ENCODE peak calls at places on chromosomes 5 and 9, in five cellular contexts. X is H1, Y is IMR-90, O is GM12864, D is osteocyte. N is an unnamed sample.

GRCh38 chr9:131831380-131832165 is 91.7 kb upstream of the RAPGEF1 start:
- DNase-seq in X (no peak), Y (no peak), O (no peak), D (no peak), N (no peak)

GRCh38 chr9:82511626-82512025 is 523.1 kb downstream of the SPATA31D1 start:
- DNase-seq in X (no peak), Y (no peak), O (no peak), D (no peak), N (no peak)

GRCh38 chr9:91951944-91952520 is 2.0 kb upstream of the ROR2 start:
- DNase-seq in X (no peak), Y (peak; percentile 41), O (no peak), D (peak; percentile 8), N (no peak)

GRCh38 chr9:37408933-37409710 is 13.4 kb upstream of the GRHPR start:
- DNase-seq in X (no peak), Y (no peak), O (peak; percentile 100), D (no peak), N (peak; percentile 84)

GRCh38 chr5:153456993-153457392 is 33.5 kb upstream of the GRIA1 start:
- DNase-seq in X (no peak), Y (no peak), O (no peak), D (no peak), N (no peak)

GRCh38 chr9:108720191-108720642 is 135.6 kb downstream of the ACTL7B start:
- DNase-seq in X (no peak), Y (no peak), O (no peak), D (no peak), N (no peak)

GRCh38 chr5:94304146-94304545 is 314.3 kb downstream of the KIAA0825 start:
- DNase-seq in X (no peak), Y (no peak), O (no peak), D (no peak), N (no peak)

GRCh38 chr9:91783876-91784672 is 166.0 kb downstream of the ROR2 start:
- DNase-seq in X (no peak), Y (no peak), O (no peak), D (peak; percentile 74), N (no peak)

GRCh38 chr5:139177809-139178581 is 20.2 kb downstream of the SIL1 start:
- DNase-seq in X (no peak), Y (peak; percentile 18), O (no peak), D (no peak), N (no peak)

GRCh38 chr9:13755551-13755950 is 476.1 kb upstream of the MPDZ start:
- DNase-seq in X (no peak), Y (no peak), O (no peak), D (no peak), N (no peak)

GRCh38 chr9:13750061-13750460 is 470.6 kb upstream of the MPDZ start:
- DNase-seq in X (no peak), Y (peak; percentile 94), O (no peak), D (no peak), N (no peak)

GRCh38 chr9:13750639-13751038 is 471.1 kb upstream of the MPDZ start:
- DNase-seq in X (no peak), Y (no peak), O (no peak), D (no peak), N (no peak)
- TF ChIP-seq CTCF in X (no peak), Y (no peak), O (no peak), D (no peak), N (no peak)

GRCh38 chr5:2015116-2015848 is 132.6 kb upstream of the IRX4 start:
- DNase-seq in X (no peak), Y (no peak), O (no peak), D (no peak), N (no peak)

GRCh38 chr5:2015961-2016360 is 133.2 kb upstream of the IRX4 start:
- DNase-seq in X (no peak), Y (no peak), O (no peak), D (peak; percentile 60), N (no peak)

GRCh38 chr5:2019716-2020115 is 137.0 kb upstream of the IRX4 start:
- DNase-seq in X (no peak), Y (no peak), O (no peak), D (peak; percentile 60), N (no peak)

GRCh38 chr5:2018390-2018724 is 135.6 kb upstream of the IRX4 start:
- DNase-seq in X (no peak), Y (no peak), O (no peak), D (peak; percentile 30), N (no peak)

DNA sequence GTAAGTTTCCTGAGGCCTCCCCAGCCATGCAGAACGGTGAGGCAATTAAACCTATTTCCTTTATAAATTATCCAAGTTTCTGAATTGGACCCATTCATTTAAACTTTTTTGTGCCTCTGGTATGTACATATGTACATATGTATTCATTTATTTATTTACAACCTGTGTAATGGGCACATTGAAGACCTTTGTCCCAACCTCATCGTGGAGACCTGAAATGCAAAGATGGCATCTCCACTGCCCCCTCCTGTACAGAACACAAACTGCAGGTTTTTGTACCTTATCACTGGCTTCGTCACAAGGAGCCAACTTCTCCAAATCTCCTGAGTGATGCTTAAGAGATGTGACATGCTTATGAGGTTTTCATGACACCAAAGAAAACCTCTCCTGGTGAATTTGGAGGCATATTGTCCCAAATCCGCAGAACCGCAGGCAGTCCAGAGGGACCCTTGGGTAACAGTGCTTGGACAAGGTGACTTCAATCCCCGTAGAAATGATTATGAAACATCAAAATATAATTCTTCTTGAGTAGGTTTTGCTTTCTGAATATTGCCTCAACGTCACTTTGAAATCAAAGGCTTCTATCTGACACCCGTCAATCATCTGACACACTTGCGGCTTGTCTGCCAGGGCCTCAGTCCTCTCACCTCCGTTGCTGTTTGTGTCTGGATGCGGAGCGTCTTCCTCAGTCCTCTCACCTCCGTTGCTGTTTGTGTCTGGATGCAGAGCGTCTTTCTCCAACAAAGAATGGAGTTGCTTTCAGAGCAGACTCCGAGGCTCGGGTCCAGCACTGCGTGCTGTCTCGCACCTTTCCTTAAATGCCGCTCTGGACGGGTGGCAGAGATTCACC is 135.0 kb upstream of the IRX4 start:
- DNase-seq in X (peak; percentile 21), Y (peak; percentile 10), O (no peak), D (peak; percentile 57), N (peak; percentile 63)
- TF ChIP-seq CTCF in X (peak; percentile 82), Y (peak; percentile 37), O (peak; percentile 74), D (peak; percentile 33), N (peak; percentile 64)

DNA sequence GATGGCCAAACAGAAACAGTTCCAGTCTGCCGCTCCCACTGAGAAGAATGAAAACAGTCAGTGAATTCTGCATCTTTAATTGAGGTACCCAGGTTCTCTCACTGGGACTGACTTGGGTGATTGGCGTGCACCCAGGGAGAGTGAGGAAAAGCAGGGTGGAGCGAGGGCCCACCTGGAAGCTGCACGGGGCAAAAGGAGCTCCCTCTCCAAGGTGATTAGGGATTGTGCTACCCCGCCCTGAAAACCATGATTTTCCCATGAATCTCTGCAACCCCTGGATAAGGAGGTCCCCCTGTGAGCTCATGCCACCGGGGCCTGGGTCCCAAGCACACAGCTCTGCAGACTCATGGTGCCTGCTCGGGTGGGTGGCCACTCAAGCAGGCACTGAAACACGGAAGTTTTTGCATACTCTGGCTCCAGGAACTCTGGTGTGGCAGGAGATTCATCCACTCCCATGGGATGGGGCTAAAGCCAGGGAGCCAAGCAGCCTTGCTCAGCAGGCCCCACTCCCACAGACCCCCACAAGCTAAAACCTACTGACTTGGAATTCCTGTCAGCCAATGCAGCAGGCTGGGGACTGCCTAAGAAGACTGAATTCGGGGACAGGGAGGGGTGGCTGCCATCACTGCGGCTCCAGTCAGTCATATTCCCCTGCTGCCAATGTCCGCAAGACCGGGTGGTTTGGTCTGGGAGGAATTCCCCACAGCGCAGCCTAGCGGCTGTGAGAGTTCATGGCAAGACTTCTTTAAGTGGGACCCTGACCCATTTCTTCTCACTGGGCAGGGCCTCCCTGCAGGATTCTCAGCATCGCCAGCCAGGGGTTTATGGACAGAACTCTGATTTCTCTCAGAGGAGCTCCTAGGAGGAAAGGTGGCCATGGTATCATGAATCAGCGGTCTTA is 652.2 kb upstream of the RGMB start:
- DNase-seq in X (no peak), Y (no peak), O (no peak), D (no peak), N (no peak)
- TF ChIP-seq CTCF in X (peak; percentile 41), Y (no peak), O (no peak), D (no peak), N (peak; percentile 26)

GRCh38 chr9:133356391-133357091 is at the start of the genes SURF1 and SURF2:
- DNase-seq in X (no peak), Y (peak; percentile 66), O (no peak), D (peak; percentile 94), N (peak; percentile 96)
- TF ChIP-seq CTCF in X (peak; percentile 12), Y (no peak), O (no peak), D (no peak), N (peak; percentile 30)

GRCh38 chr9:94680020-94680419 is 40.7 kb upstream of the FBP1 start:
- DNase-seq in X (no peak), Y (no peak), O (no peak), D (no peak), N (no peak)

GRCh38 chr9:94685359-94685758 is 41.1 kb upstream of the AOPEP start:
- DNase-seq in X (no peak), Y (no peak), O (no peak), D (no peak), N (no peak)

GRCh38 chr9:94676446-94677148 is 37.3 kb upstream of the FBP1 start:
- DNase-seq in X (no peak), Y (no peak), O (no peak), D (no peak), N (no peak)

GRCh38 chr9:94680621-94681020 is 41.3 kb upstream of the FBP1 start:
- DNase-seq in X (no peak), Y (no peak), O (no peak), D (no peak), N (no peak)

GRCh38 chr9:94681508-94681907 is 42.2 kb upstream of the FBP1 start:
- DNase-seq in X (peak; percentile 19), Y (peak; percentile 80), O (peak; percentile 29), D (peak; percentile 91), N (peak; percentile 78)
- TF ChIP-seq CTCF in X (peak; percentile 66), Y (peak; percentile 85), O (peak; percentile 77), D (peak; percentile 91), N (peak; percentile 70)

DNA sequence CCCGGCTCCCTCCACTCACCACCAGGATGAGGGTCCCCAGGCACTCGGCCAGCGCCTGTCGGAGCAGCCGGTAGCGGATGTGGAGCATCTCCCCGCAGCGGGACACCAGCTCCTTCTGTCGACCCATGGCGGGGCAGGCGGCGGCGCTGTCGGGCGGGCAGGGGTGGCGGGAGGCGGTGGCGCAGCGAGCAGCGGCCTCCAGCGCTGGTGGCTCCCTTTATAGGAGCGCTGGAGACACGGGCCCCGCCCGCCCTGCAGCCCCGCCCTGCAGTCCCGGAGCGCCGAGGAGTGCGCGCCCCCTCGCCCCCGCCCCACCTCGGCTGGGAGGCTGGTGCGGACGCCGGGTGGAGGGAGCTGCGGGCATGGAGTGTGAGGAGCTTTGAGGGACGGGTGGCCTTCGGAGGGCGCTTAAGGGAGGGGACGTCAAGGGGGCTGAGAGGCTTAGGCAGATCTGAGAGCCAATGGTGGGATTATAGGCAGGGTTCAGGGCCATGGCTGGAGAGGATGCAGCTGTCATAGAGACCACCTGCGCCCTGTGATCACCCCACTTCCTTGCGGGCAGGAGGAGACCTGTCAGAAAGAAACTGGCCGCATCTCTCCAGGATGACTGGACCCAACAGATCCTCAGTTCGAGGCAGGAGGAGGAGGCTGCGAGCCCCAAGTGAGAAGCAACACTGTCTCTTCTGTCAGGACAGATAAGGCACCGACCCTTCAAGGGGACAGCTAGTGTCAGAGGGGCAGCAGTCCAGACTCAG is at the start of gene AQP3:
- DNase-seq in X (no peak), Y (no peak), O (no peak), D (peak; percentile 86), N (peak; percentile 65)
- TF ChIP-seq CTCF in X (peak; percentile 13), Y (peak; percentile 39), O (peak; percentile 23), D (peak; percentile 39), N (peak; percentile 33)

GRCh38 chr9:19174127-19174921 is 47.0 kb upstream of the PLIN2 start:
- DNase-seq in X (no peak), Y (peak; percentile 93), O (peak; percentile 60), D (peak; percentile 86), N (peak; percentile 74)
- TF ChIP-seq CTCF in X (peak; percentile 49), Y (peak; percentile 78), O (peak; percentile 64), D (peak; percentile 84), N (peak; percentile 41)

GRCh38 chr5:180209137-180209581 is at the start of gene RASGEF1C:
- DNase-seq in X (no peak), Y (peak; percentile 47), O (no peak), D (peak; percentile 90), N (peak; percentile 89)
- TF ChIP-seq CTCF in X (peak; percentile 63), Y (peak; percentile 65), O (peak; percentile 52), D (peak; percentile 53), N (peak; percentile 88)

N was measured in GM13977.